ENCODE peak calls at places on chromosomes 11 and 22, in five cellular contexts. B is iris pigment epithelial cell, L is fibroblast of mammary gland, M is psoas muscle, U is occipital lobe. O is an unnamed sample.

GRCh38 chr22:37519268-37520195 is at the start of gene CARD10:
- DNase-seq in B (no peak), L (no peak), M (no peak), U (no peak), O (peak)

GRCh38 chr11:122343247-122343646 is 227.2 kb upstream of the BLID start:
- DNase-seq in U (no peak), B (no peak), M (no peak), L (no peak), O (no peak)

GRCh38 chr11:2796091-2796490 is 89.5 kb downstream of the CDKN1C start:
- DNase-seq in L (no peak), B (no peak), U (no peak), M (peak), O (no peak)

GRCh38 chr11:121451178-121451981 is 734 bp upstream of the SORL1 start:
- DNase-seq in U (no peak), M (no peak), B (no peak), L (no peak), O (no peak)

GRCh38 chr11:132962026-132962425 is 570.3 kb downstream of the OPCML start:
- DNase-seq in U (peak), M (no peak), L (no peak), B (peak), O (peak)

GRCh38 chr11:22244986-22245592 is 52.2 kb downstream of the ANO5 start:
- DNase-seq in U (no peak), M (peak), L (peak), B (peak), O (peak)

GRCh38 chr22:48475661-48476345 is 1351.9 kb downstream of the BRD1 start:
- DNase-seq in M (no peak), L (no peak), B (no peak), U (no peak), O (no peak)

GRCh38 chr11:117623831-117624271 is 173.2 kb downstream of the DSCAML1 start:
- DNase-seq in M (no peak), U (no peak), B (no peak), L (no peak), O (peak)

GRCh38 chr11:43937434-43938411 is 4.7 kb upstream of the C11orf96 start:
- DNase-seq in L (peak), U (no peak), B (peak), M (no peak), O (peak)

GRCh38 chr22:36858156-36858555 is 2.6 kb upstream of the NCF4 start:
- DNase-seq in B (no peak), L (no peak), M (no peak), U (no peak), O (no peak)

GRCh38 chr11:107587306-107587979 is 3.5 kb upstream of the ELMOD1 start:
- DNase-seq in U (no peak), L (peak), B (peak), M (no peak), O (no peak)

GRCh38 chr22:36258750-36259619 is 6.1 kb downstream of the APOL1 start:
- DNase-seq in U (no peak), L (peak), B (peak), M (peak), O (no peak)

GRCh38 chr11:69656536-69657455 is 15.8 kb downstream of the CCND1 start:
- DNase-seq in U (no peak), L (no peak), M (peak), B (no peak), O (no peak)

GRCh38 chr11:66126808-66127555 is 56.9 kb downstream of the PACS1 start:
- DNase-seq in U (peak), B (peak), M (peak), L (peak), O (peak)

GRCh38 chr22:41401781-41402648 is 20.3 kb downstream of the TEF start:
- DNase-seq in L (peak), U (peak), M (peak), B (peak), O (peak)

GRCh38 chr11:9762531-9762930 is 98.7 kb downstream of the SWAP70 start:
- DNase-seq in B (no peak), U (no peak), L (no peak), M (no peak), O (no peak)

GRCh38 chr11:20363500-20364411 is at the start of gene HTATIP2:
- DNase-seq in B (peak), L (no peak), U (peak), M (peak), O (peak)

O was measured in kidney glomerular epithelial cell.